ENCODE peak calls at places on chromosomes 11 and 22, in seven cellular contexts. One of them, this sample, is unnamed.

GRCh38 chr22:38631724-38632123 is 24.5 kb downstream of the FAM227A start:
- DNase-seq in upper lobe of left lung: no peak
- DNase-seq in AG10803: no peak
- DNase-seq in CD4-positive, alpha-beta T cell: no peak
- DNase-seq in nephron progenitor cell: no peak
- DNase-seq in psoas muscle: no peak
- DNase-seq in AG04449: no peak
- DNase-seq in this sample: no peak

GRCh38 chr11:124796312-124796711 is 3.9 kb downstream of the MSANTD2 start:
- DNase-seq in AG10803: no peak
- DNase-seq in upper lobe of left lung: no peak
- DNase-seq in nephron progenitor cell: no peak
- DNase-seq in AG04449: no peak
- DNase-seq in psoas muscle: no peak
- DNase-seq in CD4-positive, alpha-beta T cell: no peak
- DNase-seq in this sample: no peak

GRCh38 chr22:37559901-37560681 is at the start of gene CDC42EP1:
- DNase-seq in psoas muscle: peak; percentile 64
- DNase-seq in AG04449: no peak
- DNase-seq in AG10803: peak; percentile 64
- DNase-seq in CD4-positive, alpha-beta T cell: no peak
- DNase-seq in nephron progenitor cell: peak; percentile 66
- DNase-seq in upper lobe of left lung: peak; percentile 54
- DNase-seq in this sample: peak; percentile 33

GRCh38 chr11:44243633-44244343 is 66.2 kb downstream of the ALX4 start:
- DNase-seq in upper lobe of left lung: no peak
- DNase-seq in psoas muscle: no peak
- DNase-seq in CD4-positive, alpha-beta T cell: no peak
- DNase-seq in nephron progenitor cell: peak; percentile 42
- DNase-seq in AG10803: peak; percentile 66
- DNase-seq in AG04449: no peak
- DNase-seq in this sample: no peak

GRCh38 chr22:49620003-49620556 is 207.6 kb downstream of the BRD1 start:
- DNase-seq in AG10803: no peak
- DNase-seq in AG04449: no peak
- DNase-seq in psoas muscle: no peak
- DNase-seq in CD4-positive, alpha-beta T cell: no peak
- DNase-seq in nephron progenitor cell: no peak
- DNase-seq in upper lobe of left lung: no peak
- DNase-seq in this sample: peak; percentile 2

GRCh38 chr11:46188017-46188416 is 66.8 kb upstream of the PHF21A start:
- DNase-seq in upper lobe of left lung: no peak
- DNase-seq in AG04449: no peak
- DNase-seq in CD4-positive, alpha-beta T cell: no peak
- DNase-seq in nephron progenitor cell: no peak
- DNase-seq in AG10803: no peak
- DNase-seq in psoas muscle: no peak
- DNase-seq in this sample: no peak

GRCh38 chr11:9277176-9277575 is 12.0 kb upstream of the DENND5A start:
- DNase-seq in psoas muscle: no peak
- DNase-seq in upper lobe of left lung: no peak
- DNase-seq in CD4-positive, alpha-beta T cell: no peak
- DNase-seq in AG10803: no peak
- DNase-seq in AG04449: no peak
- DNase-seq in nephron progenitor cell: no peak
- DNase-seq in this sample: no peak

GRCh38 chr11:2735053-2735589 is 35.3 kb upstream of the KCNQ1OT1 start:
- DNase-seq in nephron progenitor cell: no peak
- DNase-seq in psoas muscle: no peak
- DNase-seq in upper lobe of left lung: no peak
- DNase-seq in CD4-positive, alpha-beta T cell: no peak
- DNase-seq in AG10803: no peak
- DNase-seq in AG04449: no peak
- DNase-seq in this sample: no peak

GRCh38 chr22:20999350-21000214 is 2.3 kb downstream of the THAP7 start:
- DNase-seq in upper lobe of left lung: no peak
- DNase-seq in CD4-positive, alpha-beta T cell: no peak
- DNase-seq in AG10803: no peak
- DNase-seq in nephron progenitor cell: no peak
- DNase-seq in AG04449: no peak
- DNase-seq in psoas muscle: no peak
- DNase-seq in this sample: no peak

GRCh38 chr11:110121204-110121603 is 28.0 kb downstream of the ZC3H12C start:
- DNase-seq in nephron progenitor cell: no peak
- DNase-seq in upper lobe of left lung: no peak
- DNase-seq in psoas muscle: no peak
- DNase-seq in AG04449: peak; percentile 9
- DNase-seq in CD4-positive, alpha-beta T cell: no peak
- DNase-seq in AG10803: peak; percentile 57
- DNase-seq in this sample: no peak

GRCh38 chr22:48905206-48905975 is 922.3 kb downstream of the BRD1 start:
- DNase-seq in CD4-positive, alpha-beta T cell: no peak
- DNase-seq in AG10803: no peak
- DNase-seq in AG04449: no peak
- DNase-seq in psoas muscle: no peak
- DNase-seq in nephron progenitor cell: no peak
- DNase-seq in upper lobe of left lung: no peak
- DNase-seq in this sample: no peak

GRCh38 chr11:94910779-94911178 is 62.6 kb downstream of the CWC15 start:
- DNase-seq in upper lobe of left lung: no peak
- DNase-seq in AG04449: peak; percentile 84
- DNase-seq in nephron progenitor cell: no peak
- DNase-seq in AG10803: peak; percentile 96
- DNase-seq in CD4-positive, alpha-beta T cell: no peak
- DNase-seq in psoas muscle: no peak
- DNase-seq in this sample: no peak

GRCh38 chr22:21990449-21991308 is 8.1 kb upstream of the TOP3B start:
- DNase-seq in AG04449: no peak
- DNase-seq in AG10803: no peak
- DNase-seq in nephron progenitor cell: no peak
- DNase-seq in upper lobe of left lung: no peak
- DNase-seq in CD4-positive, alpha-beta T cell: no peak
- DNase-seq in psoas muscle: no peak
- DNase-seq in this sample: no peak

DNA sequence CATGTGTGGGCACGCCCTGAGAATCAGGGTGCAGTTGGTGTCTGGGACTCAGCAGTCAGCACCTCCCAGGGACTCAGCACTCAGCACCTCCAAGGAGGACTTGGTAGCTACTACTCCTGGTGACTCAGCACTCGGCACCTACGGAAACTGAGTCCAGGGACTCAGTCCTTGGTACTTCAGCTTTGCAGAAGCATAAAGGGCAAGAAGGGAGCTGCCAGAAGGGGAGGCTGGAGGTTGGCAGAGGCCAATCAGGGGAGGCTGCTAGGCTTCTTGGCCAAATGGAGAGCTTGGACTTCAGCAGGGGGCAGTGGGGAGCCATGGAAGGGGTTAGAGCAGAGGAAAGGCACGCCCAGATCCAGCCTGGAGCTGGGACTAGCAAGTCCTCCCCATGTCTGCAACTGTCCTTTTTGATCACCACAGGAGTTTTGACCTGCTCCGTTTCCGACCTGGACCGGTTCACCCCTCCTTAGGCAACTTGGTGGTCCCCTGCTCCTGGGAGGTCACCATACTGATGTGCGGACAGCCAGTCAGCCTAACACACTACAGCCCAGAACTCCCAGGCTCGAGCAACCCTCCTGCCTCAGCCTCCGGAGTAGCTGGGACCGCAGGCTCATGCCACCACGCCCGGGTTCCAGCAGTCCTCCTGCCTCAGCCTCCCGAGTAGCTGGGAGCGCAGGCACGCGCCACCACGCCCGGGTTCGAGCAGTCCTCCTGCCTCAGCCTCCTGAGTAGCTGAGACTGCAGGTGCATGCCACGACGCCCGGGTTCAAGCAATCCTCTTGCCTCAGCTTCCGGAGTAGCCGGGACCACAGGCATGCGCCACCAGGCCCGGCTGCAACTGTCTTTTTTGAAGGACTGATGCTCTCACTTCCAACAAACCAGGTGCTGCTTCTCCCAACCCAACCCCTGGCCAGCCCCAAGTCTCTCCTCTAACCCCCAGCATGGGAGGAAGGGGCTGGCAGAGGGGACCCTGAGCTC is 1.5 kb downstream of the ANO9 start:
- DNase-seq in AG10803: no peak
- DNase-seq in nephron progenitor cell: no peak
- DNase-seq in psoas muscle: no peak
- DNase-seq in upper lobe of left lung: no peak
- DNase-seq in AG04449: no peak
- DNase-seq in CD4-positive, alpha-beta T cell: no peak
- DNase-seq in this sample: no peak
- TF ChIP-seq CTCF in AG10803: peak; percentile 10
- TF ChIP-seq CTCF in nephron progenitor cell: no peak
- TF ChIP-seq CTCF in psoas muscle: no peak
- TF ChIP-seq CTCF in upper lobe of left lung: peak; percentile 26
- TF ChIP-seq CTCF in AG04449: no peak
- TF ChIP-seq CTCF in CD4-positive, alpha-beta T cell: no peak
- TF ChIP-seq CTCF in this sample: peak; percentile 14

GRCh38 chr11:113907155-113907554 is 2.6 kb downstream of the HTR3B start:
- DNase-seq in nephron progenitor cell: no peak
- DNase-seq in psoas muscle: no peak
- DNase-seq in AG10803: no peak
- DNase-seq in AG04449: no peak
- DNase-seq in upper lobe of left lung: no peak
- DNase-seq in CD4-positive, alpha-beta T cell: no peak
- DNase-seq in this sample: no peak

GRCh38 chr11:113906038-113906437 is 1.4 kb downstream of the HTR3B start:
- DNase-seq in upper lobe of left lung: peak; percentile 33
- DNase-seq in psoas muscle: no peak
- DNase-seq in AG04449: no peak
- DNase-seq in nephron progenitor cell: peak; percentile 28
- DNase-seq in AG10803: peak; percentile 11
- DNase-seq in CD4-positive, alpha-beta T cell: no peak
- DNase-seq in this sample: peak; percentile 44

GRCh38 chr11:113908107-113908506 is 3.5 kb downstream of the HTR3B start:
- DNase-seq in CD4-positive, alpha-beta T cell: no peak
- DNase-seq in psoas muscle: no peak
- DNase-seq in upper lobe of left lung: no peak
- DNase-seq in AG04449: no peak
- DNase-seq in nephron progenitor cell: no peak
- DNase-seq in AG10803: no peak
- DNase-seq in this sample: no peak

GRCh38 chr11:113907681-113908080 is 3.1 kb downstream of the HTR3B start:
- DNase-seq in nephron progenitor cell: no peak
- DNase-seq in upper lobe of left lung: no peak
- DNase-seq in psoas muscle: no peak
- DNase-seq in AG04449: no peak
- DNase-seq in CD4-positive, alpha-beta T cell: no peak
- DNase-seq in AG10803: no peak
- DNase-seq in this sample: no peak

GRCh38 chr11:113906515-113906914 is 1.9 kb downstream of the HTR3B start:
- DNase-seq in upper lobe of left lung: no peak
- DNase-seq in AG10803: no peak
- DNase-seq in nephron progenitor cell: no peak
- DNase-seq in psoas muscle: no peak
- DNase-seq in CD4-positive, alpha-beta T cell: no peak
- DNase-seq in AG04449: no peak
- DNase-seq in this sample: no peak
- TF ChIP-seq CTCF in upper lobe of left lung: no peak
- TF ChIP-seq CTCF in AG10803: no peak
- TF ChIP-seq CTCF in nephron progenitor cell: no peak
- TF ChIP-seq CTCF in psoas muscle: no peak
- TF ChIP-seq CTCF in CD4-positive, alpha-beta T cell: no peak
- TF ChIP-seq CTCF in AG04449: no peak
- TF ChIP-seq CTCF in this sample: no peak

DNA sequence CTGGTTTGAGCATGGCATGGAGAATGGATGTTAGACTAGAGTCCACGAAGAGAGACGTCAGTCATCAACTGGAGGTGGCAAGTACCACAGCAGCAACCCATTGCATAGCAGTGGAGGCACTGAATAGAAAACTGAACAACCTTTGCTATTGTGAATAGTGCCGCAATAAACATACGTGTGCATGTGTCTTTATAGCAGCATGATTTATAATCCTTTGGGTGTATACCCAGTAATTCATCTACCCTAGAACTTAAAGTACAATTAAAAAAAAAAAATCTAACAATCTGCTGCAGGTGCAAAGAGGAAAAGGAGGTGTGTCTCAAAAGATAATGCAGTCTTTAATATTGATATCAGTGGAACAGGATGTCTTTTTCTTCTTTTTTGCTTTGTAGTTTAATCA is 443.4 kb upstream of the ISX start:
- DNase-seq in AG04449: no peak
- DNase-seq in upper lobe of left lung: no peak
- DNase-seq in psoas muscle: no peak
- DNase-seq in nephron progenitor cell: no peak
- DNase-seq in CD4-positive, alpha-beta T cell: no peak
- DNase-seq in AG10803: no peak
- DNase-seq in this sample: no peak
- TF ChIP-seq CTCF in AG04449: no peak
- TF ChIP-seq CTCF in upper lobe of left lung: no peak
- TF ChIP-seq CTCF in psoas muscle: no peak
- TF ChIP-seq CTCF in nephron progenitor cell: no peak
- TF ChIP-seq CTCF in CD4-positive, alpha-beta T cell: no peak
- TF ChIP-seq CTCF in AG10803: no peak
- TF ChIP-seq CTCF in this sample: no peak

GRCh38 chr11:73760680-73761402 is at the start of gene RAB6A:
- DNase-seq in psoas muscle: peak; percentile 100
- DNase-seq in AG10803: peak; percentile 100
- DNase-seq in CD4-positive, alpha-beta T cell: peak; percentile 99
- DNase-seq in nephron progenitor cell: peak; percentile 99
- DNase-seq in AG04449: peak; percentile 97
- DNase-seq in upper lobe of left lung: peak; percentile 100
- DNase-seq in this sample: peak; percentile 100
- TF ChIP-seq CTCF in psoas muscle: peak; percentile 34
- TF ChIP-seq CTCF in AG10803: peak; percentile 15
- TF ChIP-seq CTCF in CD4-positive, alpha-beta T cell: no peak
- TF ChIP-seq CTCF in nephron progenitor cell: no peak
- TF ChIP-seq CTCF in AG04449: peak; percentile 52
- TF ChIP-seq CTCF in upper lobe of left lung: peak; percentile 89
- TF ChIP-seq CTCF in this sample: peak; percentile 24

GRCh38 chr22:41523464-41524221 is 20.6 kb downstream of the POLR3H start:
- DNase-seq in AG10803: peak; percentile 36
- DNase-seq in nephron progenitor cell: no peak
- DNase-seq in upper lobe of left lung: no peak
- DNase-seq in psoas muscle: peak; percentile 25
- DNase-seq in AG04449: no peak
- DNase-seq in CD4-positive, alpha-beta T cell: no peak
- DNase-seq in this sample: no peak

GRCh38 chr22:41526226-41526531 is 18.1 kb downstream of the POLR3H start:
- DNase-seq in AG10803: no peak
- DNase-seq in upper lobe of left lung: no peak
- DNase-seq in psoas muscle: no peak
- DNase-seq in CD4-positive, alpha-beta T cell: no peak
- DNase-seq in AG04449: no peak
- DNase-seq in nephron progenitor cell: no peak
- DNase-seq in this sample: no peak

GRCh38 chr22:41524283-41524682 is 20.0 kb downstream of the POLR3H start:
- DNase-seq in CD4-positive, alpha-beta T cell: no peak
- DNase-seq in AG04449: no peak
- DNase-seq in AG10803: peak; percentile 21
- DNase-seq in nephron progenitor cell: no peak
- DNase-seq in psoas muscle: peak; percentile 70
- DNase-seq in upper lobe of left lung: peak; percentile 83
- DNase-seq in this sample: no peak

GRCh38 chr22:41525450-41526225 is 18.6 kb downstream of the POLR3H start:
- DNase-seq in CD4-positive, alpha-beta T cell: no peak
- DNase-seq in nephron progenitor cell: no peak
- DNase-seq in psoas muscle: no peak
- DNase-seq in upper lobe of left lung: no peak
- DNase-seq in AG10803: no peak
- DNase-seq in AG04449: no peak
- DNase-seq in this sample: no peak

GRCh38 chr22:41524809-41525449 is 19.3 kb downstream of the POLR3H start:
- DNase-seq in AG10803: no peak
- DNase-seq in psoas muscle: peak; percentile 41
- DNase-seq in nephron progenitor cell: no peak
- DNase-seq in upper lobe of left lung: no peak
- DNase-seq in AG04449: no peak
- DNase-seq in CD4-positive, alpha-beta T cell: peak; percentile 61
- DNase-seq in this sample: no peak
- TF ChIP-seq CTCF in AG10803: no peak
- TF ChIP-seq CTCF in psoas muscle: no peak
- TF ChIP-seq CTCF in nephron progenitor cell: no peak
- TF ChIP-seq CTCF in upper lobe of left lung: no peak
- TF ChIP-seq CTCF in AG04449: no peak
- TF ChIP-seq CTCF in CD4-positive, alpha-beta T cell: no peak
- TF ChIP-seq CTCF in this sample: no peak

This sample was measured in BE2C.